ENCODE peak calls at places on chromosomes 3 and 15, in five cellular contexts. Z is D341Med, Y is smooth muscle cell of the brain vasculature, H is amniotic stem cell, B is SJSA1. K is an unnamed sample.

GRCh38 chr15:75143738-75144334 is 57.8 kb upstream of the C15orf39 start:
- DNase-seq in B (no peak), H (no peak), Y (no peak), Z (no peak), K (no peak)

GRCh38 chr15:71916834-71917233 is 106.5 kb downstream of the NR2E3 start:
- DNase-seq in Y (no peak), B (no peak), H (no peak), Z (no peak), K (no peak)

GRCh38 chr3:43043071-43043766 is 62.7 kb downstream of the POMGNT2 start:
- DNase-seq in H (no peak), Z (no peak), Y (no peak), B (no peak), K (no peak)

GRCh38 chr3:51698209-51698608 is 8.7 kb upstream of the GRM2 start:
- DNase-seq in Z (no peak), H (no peak), B (no peak), Y (no peak), K (no peak)

GRCh38 chr3:132038198-132038825 is 3.5 kb upstream of the CPNE4 start:
- DNase-seq in H (no peak), B (no peak), Z (peak), Y (no peak), K (no peak)

GRCh38 chr3:88984266-88984665 is 123.2 kb upstream of the EPHA3 start:
- DNase-seq in Y (no peak), Z (no peak), H (no peak), B (no peak), K (no peak)

GRCh38 chr3:11001020-11001657 is 8.6 kb downstream of the SLC6A1 start:
- DNase-seq in Y (no peak), B (no peak), H (no peak), Z (no peak), K (no peak)

GRCh38 chr3:41199866-41200668 is 762 bp downstream of the CTNNB1 start:
- DNase-seq in Y (no peak), B (peak), H (no peak), Z (peak), K (peak)

GRCh38 chr15:65903296-65904073 is 34.2 kb downstream of the RAB11A start:
- DNase-seq in H (no peak), Y (no peak), B (no peak), Z (no peak), K (no peak)

GRCh38 chr3:72625616-72626337 is 222.5 kb downstream of the SHQ1 start:
- DNase-seq in H (no peak), Z (no peak), B (no peak), Y (no peak), K (no peak)

GRCh38 chr15:67253517-67254237 is 784 bp downstream of the AAGAB start:
- DNase-seq in Z (no peak), Y (no peak), H (no peak), B (no peak), K (no peak)

GRCh38 chr3:122977645-122978466 is 49.7 kb downstream of the SEMA5B start:
- DNase-seq in Y (peak), B (no peak), H (no peak), Z (no peak), K (no peak)

GRCh38 chr3:19866751-19867347 is 67.2 kb downstream of the EFHB start:
- DNase-seq in B (no peak), H (peak), Y (no peak), Z (peak), K (peak)

GRCh38 chr3:104273046-104273649 is 1093.6 kb upstream of the ALCAM start:
- DNase-seq in B (no peak), Y (no peak), H (peak), Z (peak), K (peak)

GRCh38 chr3:100245932-100246331 is 14.9 kb upstream of the TBC1D23 start:
- DNase-seq in H (peak), Z (no peak), Y (no peak), B (no peak), K (no peak)

GRCh38 chr3:171430530-171430929 is 29.7 kb downstream of the TNIK start:
- DNase-seq in H (no peak), Z (no peak), Y (no peak), B (no peak), K (no peak)

GRCh38 chr3:196431193-196432136 is 762 bp downstream of the UBXN7 start:
- DNase-seq in H (peak), B (no peak), Z (peak), Y (no peak), K (peak)

GRCh38 chr3:151769175-151769574 is 35.4 kb downstream of the AADACL2 start:
- DNase-seq in H (no peak), B (no peak), Y (no peak), Z (no peak), K (no peak)

GRCh38 chr3:184337315-184337714 is at the start of gene FAM131A:
- DNase-seq in Z (no peak), B (no peak), Y (no peak), H (no peak), K (no peak)

K was measured in SW 1271.